ENCODE peak calls at places on chromosomes 16 and 17, in four cellular contexts. One of them, this sample, is unnamed.

GRCh38 chr16:71421911-71422310 is 19.9 kb downstream of the TLE7 start:
- DNase-seq in fibroblast of pulmonary artery: no peak
- DNase-seq in body of pancreas: no peak
- DNase-seq in A673: no peak
- DNase-seq in this sample: peak; percentile 31

GRCh38 chr17:40664582-40665333 is at the start of gene KRT222:
- DNase-seq in fibroblast of pulmonary artery: no peak
- DNase-seq in A673: no peak
- DNase-seq in body of pancreas: no peak
- DNase-seq in this sample: no peak

GRCh38 chr17:73901661-73902415 is 257.6 kb upstream of the SDK2 start:
- DNase-seq in body of pancreas: peak; percentile 34
- DNase-seq in fibroblast of pulmonary artery: no peak
- DNase-seq in A673: peak; percentile 49
- DNase-seq in this sample: no peak

GRCh38 chr17:74865504-74866197 is 6.0 kb upstream of the GRIN2C start:
- DNase-seq in body of pancreas: no peak
- DNase-seq in fibroblast of pulmonary artery: no peak
- DNase-seq in A673: peak; percentile 23
- DNase-seq in this sample: no peak

GRCh38 chr16:65889533-65889966 is 476.9 kb upstream of the CDH5 start:
- DNase-seq in A673: peak; percentile 13
- DNase-seq in fibroblast of pulmonary artery: no peak
- DNase-seq in body of pancreas: no peak
- DNase-seq in this sample: peak; percentile 22

GRCh38 chr16:17252064-17252463 is 218.7 kb downstream of the XYLT1 start:
- DNase-seq in fibroblast of pulmonary artery: no peak
- DNase-seq in body of pancreas: no peak
- DNase-seq in A673: no peak
- DNase-seq in this sample: no peak

GRCh38 chr17:19502517-19502916 is 31.1 kb upstream of the SLC47A1 start:
- DNase-seq in A673: no peak
- DNase-seq in fibroblast of pulmonary artery: no peak
- DNase-seq in body of pancreas: no peak
- DNase-seq in this sample: no peak

GRCh38 chr17:16398270-16399267 is 16.8 kb upstream of the TRPV2 start:
- DNase-seq in fibroblast of pulmonary artery: no peak
- DNase-seq in A673: no peak
- DNase-seq in body of pancreas: peak; percentile 38
- DNase-seq in this sample: no peak

GRCh38 chr17:19017804-19018599 is 13.4 kb upstream of the FAM83G start:
- DNase-seq in A673: no peak
- DNase-seq in body of pancreas: no peak
- DNase-seq in fibroblast of pulmonary artery: no peak
- DNase-seq in this sample: no peak

GRCh38 chr17:40469805-40470675 is 26.8 kb downstream of the IGFBP4 start:
- DNase-seq in body of pancreas: no peak
- DNase-seq in fibroblast of pulmonary artery: no peak
- DNase-seq in A673: no peak
- DNase-seq in this sample: no peak

GRCh38 chr17:28796062-28796461 is 46.5 kb downstream of the FAM222B start:
- DNase-seq in body of pancreas: no peak
- DNase-seq in fibroblast of pulmonary artery: no peak
- DNase-seq in A673: no peak
- DNase-seq in this sample: no peak

GRCh38 chr17:13864551-13864950 is 204.8 kb upstream of the COX10 start:
- DNase-seq in A673: no peak
- DNase-seq in body of pancreas: no peak
- DNase-seq in fibroblast of pulmonary artery: peak; percentile 45
- DNase-seq in this sample: peak; percentile 56

DNA sequence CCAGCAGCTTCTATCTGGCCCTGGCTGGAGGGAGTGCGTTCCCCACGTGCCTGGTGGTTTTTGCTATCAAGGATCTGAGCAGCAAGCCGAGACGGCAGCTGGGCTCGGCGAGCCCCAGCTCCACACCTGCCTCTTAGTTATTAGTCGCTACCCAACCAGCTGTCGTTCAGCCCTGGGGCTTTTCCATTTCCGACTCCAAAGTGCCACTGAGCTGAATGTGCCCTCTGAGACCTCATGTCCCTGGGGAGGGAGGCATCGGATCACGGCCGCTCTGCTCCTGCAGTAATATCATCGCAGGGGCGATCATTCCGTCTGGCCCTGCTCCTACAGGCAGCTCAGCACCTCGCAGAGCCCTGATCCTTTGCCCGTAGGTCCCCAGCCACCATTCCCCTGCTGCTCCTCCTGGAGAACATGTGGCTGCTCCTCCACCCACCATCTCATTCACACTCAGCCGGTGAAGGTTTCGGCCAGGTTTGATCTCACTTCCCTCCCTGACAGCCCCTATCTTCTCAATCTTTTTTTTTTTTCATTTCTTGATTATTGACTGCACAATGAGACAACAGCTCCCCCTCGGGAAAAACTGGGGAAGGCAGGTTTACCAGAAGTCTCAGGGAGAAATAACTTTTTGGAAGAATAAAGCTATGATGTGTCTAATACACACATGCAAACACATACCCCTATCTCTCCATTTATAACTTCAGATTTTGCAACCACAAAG is 86.7 kb downstream of the ZFHX3 start:
- DNase-seq in A673: peak; percentile 36
- DNase-seq in body of pancreas: no peak
- DNase-seq in fibroblast of pulmonary artery: no peak
- DNase-seq in this sample: peak; percentile 52
- TF ChIP-seq CTCF in A673: peak; percentile 68
- TF ChIP-seq CTCF in body of pancreas: peak; percentile 14
- TF ChIP-seq CTCF in fibroblast of pulmonary artery: peak; percentile 39
- TF ChIP-seq CTCF in this sample: peak; percentile 69

DNA sequence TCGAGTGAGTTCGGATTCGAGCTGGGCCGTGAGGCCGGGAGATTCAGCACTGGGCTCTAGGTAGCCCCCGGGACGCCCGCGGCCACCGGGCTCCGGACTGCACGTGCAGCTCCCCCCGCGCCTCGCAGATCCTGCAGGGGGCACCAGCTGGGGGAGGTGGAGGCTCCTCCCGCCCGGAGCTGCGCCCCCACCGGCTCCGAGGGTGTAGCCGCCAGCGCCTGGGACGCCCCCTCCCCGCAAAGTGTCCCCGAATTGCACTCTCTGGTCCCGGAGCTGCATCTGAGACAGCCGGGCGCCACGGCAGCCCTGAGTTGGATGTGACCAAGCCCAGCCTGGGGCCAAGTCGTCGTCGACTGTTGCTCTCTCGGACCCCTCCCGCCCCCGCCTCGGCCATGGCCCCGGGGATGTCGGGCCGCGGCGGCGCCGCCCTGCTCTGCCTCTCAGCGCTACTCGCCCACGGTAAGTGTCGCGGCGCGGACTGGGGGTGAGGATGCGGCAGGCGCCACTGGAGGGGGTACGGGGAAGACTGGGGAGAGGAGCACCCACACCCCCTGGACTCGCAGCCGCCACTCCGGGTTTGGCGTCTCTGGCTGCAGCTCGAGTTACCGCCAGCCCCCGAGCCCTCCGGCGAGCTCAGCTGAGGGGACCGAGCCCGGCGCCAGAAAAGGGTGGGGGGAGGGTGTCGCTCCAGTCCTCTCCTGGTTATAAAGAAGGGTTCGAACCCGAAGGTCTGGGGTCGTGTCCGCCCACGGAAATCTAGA is 1.5 kb downstream of the TMEM132E start:
- DNase-seq in fibroblast of pulmonary artery: no peak
- DNase-seq in body of pancreas: no peak
- DNase-seq in A673: no peak
- DNase-seq in this sample: no peak
- H3K4me3 ChIP-seq in fibroblast of pulmonary artery: no peak overlapping the region
- H3K4me3 ChIP-seq in body of pancreas: no peak overlapping the region
- H3K4me3 ChIP-seq in A673: peak overlapping the region; percentile 19
- H3K4me3 ChIP-seq in this sample: no peak overlapping the region

GRCh38 chr16:73326221-73326620 is 278.3 kb upstream of the ZFHX3 start:
- DNase-seq in A673: no peak
- DNase-seq in fibroblast of pulmonary artery: no peak
- DNase-seq in body of pancreas: no peak
- DNase-seq in this sample: no peak

GRCh38 chr16:73326770-73327470 is 279.0 kb upstream of the ZFHX3 start:
- DNase-seq in body of pancreas: no peak
- DNase-seq in fibroblast of pulmonary artery: peak; percentile 1
- DNase-seq in A673: no peak
- DNase-seq in this sample: no peak

GRCh38 chr16:73323880-73324279 is 276.0 kb upstream of the ZFHX3 start:
- DNase-seq in body of pancreas: no peak
- DNase-seq in A673: no peak
- DNase-seq in fibroblast of pulmonary artery: no peak
- DNase-seq in this sample: no peak

GRCh38 chr16:73329363-73330306 is 281.7 kb upstream of the ZFHX3 start:
- DNase-seq in body of pancreas: peak; percentile 20
- DNase-seq in fibroblast of pulmonary artery: no peak
- DNase-seq in A673: no peak
- DNase-seq in this sample: no peak
- TF ChIP-seq CTCF in body of pancreas: no peak
- TF ChIP-seq CTCF in fibroblast of pulmonary artery: no peak
- TF ChIP-seq CTCF in A673: no peak
- TF ChIP-seq CTCF in this sample: no peak

DNA sequence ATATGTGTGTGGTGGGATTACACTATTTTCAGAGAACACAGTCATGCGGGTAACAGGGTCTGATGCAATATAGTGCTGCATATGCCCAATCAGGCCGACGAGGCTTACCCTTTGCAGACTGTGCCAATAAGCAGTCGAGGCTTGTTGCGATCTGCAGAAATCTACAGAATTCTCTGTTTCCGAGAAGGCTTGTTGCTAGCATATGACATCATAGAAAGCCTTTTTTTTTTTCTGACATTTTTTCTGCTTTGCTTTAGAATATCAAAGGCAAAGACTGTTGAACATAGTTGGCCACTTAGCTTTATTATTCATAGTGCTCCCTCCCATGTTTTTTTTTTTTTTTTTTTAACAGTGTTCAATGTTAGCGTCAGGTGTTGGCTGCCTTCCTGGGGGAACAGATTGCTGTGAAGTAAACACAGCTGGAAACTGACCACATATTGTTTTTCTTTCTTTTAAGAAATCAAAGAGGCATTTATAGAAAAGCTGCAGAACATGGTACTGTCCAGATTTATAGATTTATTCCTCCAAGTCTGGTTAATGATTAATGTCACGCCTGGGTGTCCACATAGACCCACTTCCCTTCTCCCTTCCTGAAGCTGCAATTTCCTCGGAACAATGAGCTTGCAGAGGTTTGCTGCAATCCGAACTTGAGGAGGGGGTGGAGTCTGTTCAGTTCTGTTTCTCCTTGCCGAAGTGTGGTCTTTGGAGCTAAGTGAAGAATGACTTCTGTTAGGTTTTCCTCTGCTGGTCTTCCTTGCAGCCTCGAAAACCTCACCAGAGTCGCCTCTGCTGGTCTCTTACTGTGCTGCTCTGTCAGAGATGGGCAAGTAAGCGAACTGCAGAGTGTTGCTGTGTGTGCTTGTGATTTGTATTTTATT is 87.3 kb downstream of the MAP2K6 start:
- DNase-seq in body of pancreas: peak; percentile 59
- DNase-seq in A673: peak; percentile 62
- DNase-seq in fibroblast of pulmonary artery: peak; percentile 64
- DNase-seq in this sample: peak; percentile 93
- H3K4me3 ChIP-seq in body of pancreas: peak overlapping the region; percentile 4
- H3K4me3 ChIP-seq in A673: peak overlapping the region; percentile 11
- H3K4me3 ChIP-seq in fibroblast of pulmonary artery: peak overlapping the region; percentile 31
- H3K4me3 ChIP-seq in this sample: peak overlapping the region; percentile 48

DNA sequence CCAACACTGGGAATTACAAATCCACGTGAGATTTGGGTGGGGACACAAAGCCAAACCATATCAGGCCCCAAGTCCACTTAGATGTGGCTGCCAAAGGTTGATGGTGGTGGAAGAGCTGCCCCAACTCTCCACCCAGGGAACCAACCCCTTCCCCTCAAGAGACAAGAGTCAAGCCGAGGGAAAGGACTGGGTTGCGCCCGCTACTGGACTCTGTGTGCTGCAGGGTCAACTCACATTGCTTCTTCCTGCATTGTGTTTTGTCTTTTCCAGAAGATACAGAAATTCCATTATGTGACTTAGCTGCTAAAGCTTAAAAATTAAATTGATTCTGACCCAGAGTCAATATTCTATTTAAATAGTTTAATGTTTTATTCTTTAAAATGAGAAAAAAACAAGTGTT is 58.5 kb downstream of the ADAMTS18 start:
- DNase-seq in A673: peak; percentile 10
- DNase-seq in fibroblast of pulmonary artery: no peak
- DNase-seq in body of pancreas: no peak
- DNase-seq in this sample: no peak
- TF ChIP-seq CTCF in A673: peak; percentile 40
- TF ChIP-seq CTCF in fibroblast of pulmonary artery: peak; percentile 16
- TF ChIP-seq CTCF in body of pancreas: no peak
- TF ChIP-seq CTCF in this sample: peak; percentile 33

GRCh38 chr16:80198265-80198994 is 342.4 kb upstream of the DYNLRB2 start:
- DNase-seq in body of pancreas: no peak
- DNase-seq in A673: no peak
- DNase-seq in fibroblast of pulmonary artery: peak; percentile 16
- DNase-seq in this sample: peak; percentile 37
- H3K4me3 ChIP-seq in body of pancreas: no peak overlapping the region
- H3K4me3 ChIP-seq in A673: no peak overlapping the region
- H3K4me3 ChIP-seq in fibroblast of pulmonary artery: no peak overlapping the region
- H3K4me3 ChIP-seq in this sample: no peak overlapping the region

GRCh38 chr16:425082-425718 is at the start of gene RAB11FIP3:
- DNase-seq in A673: peak; percentile 94
- DNase-seq in fibroblast of pulmonary artery: peak; percentile 74
- DNase-seq in body of pancreas: peak; percentile 80
- DNase-seq in this sample: peak; percentile 68
- TF ChIP-seq CTCF in A673: peak; percentile 41
- TF ChIP-seq CTCF in fibroblast of pulmonary artery: no peak
- TF ChIP-seq CTCF in body of pancreas: no peak
- TF ChIP-seq CTCF in this sample: peak; percentile 35

DNA sequence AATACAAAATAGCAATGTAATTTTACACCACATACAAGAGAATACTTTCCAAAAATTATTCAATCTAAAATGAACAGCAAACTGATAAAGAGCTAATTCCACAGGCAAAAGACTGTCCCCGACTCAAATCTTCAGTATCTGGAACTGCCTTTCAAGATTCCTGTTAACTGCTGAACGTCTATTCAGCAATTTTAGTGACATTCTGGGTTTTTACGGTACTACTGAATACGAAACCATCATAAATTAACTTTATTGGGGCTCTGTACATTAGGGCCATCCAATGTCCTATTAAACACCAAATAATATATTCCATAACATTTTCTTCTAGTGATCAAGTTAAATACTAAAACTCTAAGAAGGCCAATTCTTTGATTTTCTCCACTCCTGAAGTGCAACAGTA is 1.6 kb downstream of the FBXL20 start:
- DNase-seq in fibroblast of pulmonary artery: no peak
- DNase-seq in A673: no peak
- DNase-seq in body of pancreas: no peak
- DNase-seq in this sample: no peak
- H3K4me3 ChIP-seq in fibroblast of pulmonary artery: peak overlapping the region; percentile 87
- H3K4me3 ChIP-seq in A673: peak overlapping the region; percentile 67
- H3K4me3 ChIP-seq in body of pancreas: no peak overlapping the region
- H3K4me3 ChIP-seq in this sample: no peak overlapping the region